ENCODE peak calls at places on chromosome 15, in six cellular contexts. M, K, I, S, J and Y are unnamed samples.

GRCh38 chr15:84736375-84736774 is 12.0 kb upstream of the ZNF592 start:
- DNase-seq in M (no peak), K (no peak), I (no peak), S (no peak), J (peak; percentile 53), Y (peak; percentile 11)

GRCh38 chr15:100704281-100705055 is 102.1 kb downstream of the ASB7 start:
- DNase-seq in M (peak; percentile 3), K (peak; percentile 34), I (no peak), S (no peak), J (no peak), Y (no peak)

GRCh38 chr15:25057574-25057973 is 102.8 kb downstream of the SNRPN start:
- DNase-seq in M (no peak), K (no peak), I (no peak), S (no peak), J (no peak), Y (peak; percentile 45)

GRCh38 chr15:70356919-70357318 is 259.2 kb upstream of the TLE3 start:
- DNase-seq in M (no peak), K (no peak), I (no peak), S (no peak), J (no peak), Y (no peak)

GRCh38 chr15:100733088-100733487 is 130.7 kb downstream of the ASB7 start:
- DNase-seq in M (no peak), K (no peak), I (peak; percentile 36), S (no peak), J (no peak), Y (no peak)

GRCh38 chr15:59532770-59533379 is 78.7 kb upstream of the GCNT3 start:
- DNase-seq in M (no peak), K (peak; percentile 54), I (peak; percentile 76), S (peak; percentile 14), J (peak; percentile 50), Y (peak; percentile 37)

GRCh38 chr15:92596623-92597022 is 59.0 kb downstream of the FAM174B start:
- DNase-seq in M (no peak), K (no peak), I (no peak), S (no peak), J (no peak), Y (no peak)

GRCh38 chr15:58867926-58868325 is 65.6 kb downstream of the SLTM start:
- DNase-seq in M (no peak), K (no peak), I (no peak), S (no peak), J (no peak), Y (no peak)

GRCh38 chr15:25668901-25669300 is 194.2 kb downstream of the ATP10A start:
- DNase-seq in M (no peak), K (no peak), I (no peak), S (no peak), J (no peak), Y (no peak)

GRCh38 chr15:80568876-80569605 is 126.1 kb upstream of the ABHD17C start:
- DNase-seq in M (no peak), K (no peak), I (no peak), S (peak; percentile 50), J (no peak), Y (no peak)

GRCh38 chr15:47212222-47213010 is 504.9 kb upstream of the SEMA6D start:
- DNase-seq in M (no peak), K (no peak), I (no peak), S (no peak), J (no peak), Y (no peak)
- TF ChIP-seq POLR2A in M (no peak), K (no peak), I (no peak), S (no peak), J (no peak), Y (no peak)

DNA sequence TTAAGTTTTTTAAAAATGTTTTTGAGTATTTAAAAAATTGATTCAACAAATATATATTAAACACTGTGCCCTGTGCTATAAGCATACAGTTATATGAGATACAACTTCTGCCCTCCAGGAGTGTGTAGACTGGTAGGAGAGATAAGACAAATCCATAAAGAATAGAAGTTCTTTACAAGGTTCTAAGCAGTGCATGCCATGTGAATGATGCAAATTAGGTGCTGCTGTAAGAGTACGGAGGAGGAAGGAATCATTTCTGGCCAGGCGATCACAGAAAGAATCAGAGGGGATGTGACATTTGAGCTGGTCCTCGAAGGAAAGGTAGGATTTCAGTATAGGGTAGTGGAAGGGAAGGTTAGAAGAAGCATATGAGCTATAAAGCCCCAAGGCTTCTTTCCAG is 14.0 kb downstream of the MAPKBP1 start:
- DNase-seq in M (no peak), K (no peak), I (no peak), S (no peak), J (no peak), Y (no peak)
- TF ChIP-seq POLR2A in M (no peak), K (no peak), I (no peak), S (no peak), J (no peak), Y (no peak)

GRCh38 chr15:68820589-68821189 is at the start of gene ANP32A:
- DNase-seq in M (peak; percentile 96), K (peak; percentile 96), I (peak; percentile 97), S (peak; percentile 98), J (peak; percentile 98), Y (peak; percentile 98)
- TF ChIP-seq POLR2A in M (peak; percentile 59), K (no peak), I (peak; percentile 36), S (no peak), J (peak; percentile 70), Y (peak; percentile 74)

GRCh38 chr15:65792988-65793812 is 1.1 kb upstream of the DENND4A start:
- DNase-seq in M (no peak), K (no peak), I (no peak), S (no peak), J (no peak), Y (no peak)
- TF ChIP-seq POLR2A in M (no peak), K (no peak), I (no peak), S (no peak), J (no peak), Y (no peak)

DNA sequence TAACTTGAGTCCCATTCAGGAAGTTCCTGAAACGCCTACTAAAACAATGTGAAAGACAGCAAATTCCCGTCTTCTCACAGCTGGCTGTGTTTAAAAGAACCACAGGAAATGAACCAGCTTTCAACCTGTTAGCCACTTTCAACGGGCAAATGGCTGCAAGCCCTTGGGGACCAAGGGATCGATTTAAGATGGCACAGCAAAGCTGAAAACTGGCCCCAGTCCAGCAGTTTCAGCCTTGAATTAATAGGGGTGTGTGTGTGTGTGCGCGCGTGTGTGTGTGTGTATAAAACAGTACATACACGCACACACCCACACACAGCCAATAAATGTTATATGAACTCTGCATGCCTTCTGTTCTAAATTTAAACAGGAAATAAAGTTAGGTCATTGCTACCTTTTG is 168.6 kb upstream of the TMCO5A start:
- DNase-seq in M (no peak), K (peak; percentile 53), I (no peak), S (no peak), J (peak; percentile 35), Y (no peak)
- TF ChIP-seq POLR2A in M (no peak), K (no peak), I (no peak), S (no peak), J (no peak), Y (no peak)

DNA sequence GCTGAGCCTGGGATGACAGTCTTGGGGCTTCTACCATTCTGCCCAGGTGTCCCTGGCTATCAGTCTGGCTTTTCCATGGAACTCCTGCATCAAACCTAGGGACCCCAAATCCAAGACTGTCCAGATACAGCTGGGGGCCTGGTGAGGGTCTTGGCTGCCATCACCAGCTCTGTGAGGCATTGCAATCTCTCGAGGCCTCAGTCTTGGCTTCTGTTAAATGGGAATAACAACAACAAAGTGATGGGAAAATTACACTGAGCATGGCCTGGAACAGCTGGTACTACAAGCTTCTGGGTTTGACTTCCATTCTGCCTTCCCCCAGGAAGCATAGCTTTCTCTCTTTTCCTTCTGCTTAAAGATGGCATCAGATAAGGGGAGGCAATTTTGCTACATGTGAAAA is 50.0 kb upstream of the LCTL start:
- DNase-seq in M (no peak), K (no peak), I (no peak), S (no peak), J (no peak), Y (no peak)
- TF ChIP-seq POLR2A in M (no peak), K (no peak), I (no peak), S (no peak), J (no peak), Y (no peak)

DNA sequence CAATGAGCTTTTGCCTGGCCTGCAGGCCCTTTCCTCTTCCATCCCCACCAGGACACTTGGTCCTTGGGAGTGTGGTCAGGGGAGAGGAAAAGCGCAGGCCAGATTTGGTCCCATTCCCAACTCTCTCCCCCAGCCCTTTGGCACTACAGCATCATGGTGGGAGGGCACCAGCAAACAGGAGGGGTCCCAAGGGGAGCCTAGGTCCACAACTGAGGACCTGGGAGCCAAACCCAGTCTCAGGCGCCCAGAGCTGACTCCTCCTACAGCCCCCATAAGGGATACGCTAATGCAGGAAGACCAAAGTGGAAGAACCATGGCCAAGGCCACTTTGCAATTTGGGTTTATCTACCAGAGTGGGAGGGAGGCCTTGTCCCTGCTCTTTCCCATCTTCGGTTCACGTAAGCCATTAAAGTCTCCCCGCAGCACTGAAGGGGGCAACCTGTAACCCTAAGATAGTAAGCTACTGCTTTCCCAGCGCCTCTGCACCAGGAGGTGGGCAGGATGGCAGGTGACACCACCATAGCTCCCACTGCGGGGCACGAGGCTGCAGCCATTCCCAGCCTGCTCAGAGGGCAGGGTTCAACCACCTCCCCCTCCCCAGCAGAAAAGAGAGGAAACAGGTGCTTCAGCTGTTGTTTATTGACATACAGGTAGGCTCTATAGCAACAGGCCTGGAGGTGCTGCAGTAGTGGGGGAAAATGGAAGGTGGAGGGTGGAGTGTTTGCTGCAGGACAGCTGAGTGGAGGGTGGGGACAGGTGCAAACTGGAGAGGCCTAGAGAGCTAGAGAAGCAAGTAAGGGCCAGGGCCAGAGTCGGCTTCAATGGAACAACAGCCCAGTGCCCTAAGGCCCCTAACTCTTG is 1.1 kb upstream of the GRAMD2A start:
- DNase-seq in M (no peak), K (no peak), I (no peak), S (no peak), J (no peak), Y (no peak)
- TF ChIP-seq POLR2A in M (no peak), K (no peak), I (no peak), S (no peak), J (no peak), Y (no peak)